ENCODE peak calls at places on chromosomes 5 and 9, in six cellular contexts. L is EL; F is stimulated activated naive CD8-positive, alpha-beta T cell treated with anti-CD3 and anti-CD28 coated beads, Interleukin-15, amount 100 ng/mL, for 72 hours; E is ascending aorta; M is fibroblast of pulmonary artery; Q is LHCN-M2. A is an unnamed sample.

GRCh38 chr5:59798862-59799667 is 94.5 kb downstream of the PDE4D start:
- DNase-seq in E (no peak), F (no peak), Q (peak; percentile 23), L (peak; percentile 47), M (peak; percentile 35), A (no peak)

GRCh38 chr5:14110196-14110595 is 32.9 kb upstream of the TRIO start:
- DNase-seq in E (no peak), Q (no peak), L (peak; percentile 17), M (peak; percentile 33), F (no peak), A (no peak)

GRCh38 chr9:110371411-110372013 is 33.8 kb upstream of the TXNDC8 start:
- DNase-seq in E (no peak), M (no peak), F (no peak), L (no peak), Q (no peak), A (no peak)

GRCh38 chr5:6837519-6838110 is 124.4 kb downstream of the TENT4A start:
- DNase-seq in F (peak; percentile 13), L (peak; percentile 10), Q (no peak), M (no peak), E (no peak), A (peak; percentile 24)

GRCh38 chr9:35774907-35775635 is 16.3 kb upstream of the NPR2 start:
- DNase-seq in M (peak; percentile 13), F (no peak), Q (no peak), E (no peak), L (no peak), A (no peak)

GRCh38 chr5:89282832-89283510 is 400.0 kb upstream of the MEF2C start:
- DNase-seq in L (peak; percentile 37), F (no peak), Q (peak; percentile 93), E (no peak), M (peak; percentile 32), A (no peak)

GRCh38 chr9:116765009-116765408 is 77.9 kb downstream of the TRIM32 start:
- DNase-seq in M (no peak), E (no peak), F (no peak), L (no peak), Q (no peak), A (no peak)

GRCh38 chr5:21238786-21239185 is 1250.8 kb upstream of the CDH18 start:
- DNase-seq in L (no peak), Q (no peak), M (peak; percentile 68), E (no peak), F (no peak), A (no peak)

GRCh38 chr5:119071573-119071874 is 637 bp downstream of the DMXL1 start:
- DNase-seq in E (no peak), L (no peak), F (no peak), Q (no peak), M (peak; percentile 10), A (no peak)

GRCh38 chr5:32522429-32523143 is 62.8 kb upstream of the SUB1 start:
- DNase-seq in M (peak; percentile 90), F (no peak), E (peak; percentile 33), Q (peak; percentile 90), L (peak; percentile 89), A (no peak)

GRCh38 chr5:80990971-80991370 is 30.8 kb downstream of the RASGRF2 start:
- DNase-seq in L (no peak), E (no peak), M (no peak), Q (no peak), F (no peak), A (no peak)

GRCh38 chr5:179612577-179613459 is 10.7 kb downstream of the HNRNPH1 start:
- DNase-seq in F (no peak), M (no peak), Q (no peak), L (peak; percentile 36), E (no peak), A (no peak)

GRCh38 chr9:70639853-70640814 is 225.7 kb upstream of the KLF9 start:
- DNase-seq in F (no peak), L (peak; percentile 57), E (no peak), M (peak; percentile 83), Q (peak; percentile 55), A (no peak)

GRCh38 chr5:32791536-32792240 is 80.6 kb downstream of the NPR3 start:
- DNase-seq in E (no peak), L (peak; percentile 67), M (peak; percentile 18), F (no peak), Q (no peak), A (no peak)

GRCh38 chr5:32677023-32677422 is 34.1 kb upstream of the NPR3 start:
- DNase-seq in L (no peak), M (no peak), F (no peak), Q (no peak), E (no peak), A (no peak)

GRCh38 chr5:532521-533242 is 8.4 kb upstream of the SLC9A3 start:
- DNase-seq in M (no peak), F (no peak), Q (no peak), L (no peak), E (no peak), A (no peak)

GRCh38 chr9:134245179-134245578 is 80.8 kb upstream of the RNU6ATAC start:
- DNase-seq in F (no peak), Q (no peak), M (no peak), L (no peak), E (no peak), A (no peak)

GRCh38 chr5:59666709-59667108 is 226.8 kb downstream of the PDE4D start:
- DNase-seq in Q (no peak), F (no peak), M (no peak), E (no peak), L (no peak), A (no peak)

GRCh38 chr5:170451764-170452365 is 52.0 kb upstream of the KCNIP1 start:
- DNase-seq in F (no peak), M (peak; percentile 78), Q (peak; percentile 51), E (no peak), L (peak; percentile 74), A (no peak)

GRCh38 chr9:78029601-78030552 is 1.7 kb downstream of the GNAQ start:
- DNase-seq in M (peak; percentile 51), Q (peak; percentile 21), L (peak; percentile 49), E (no peak), F (peak; percentile 43), A (no peak)

GRCh38 chr5:131587541-131587940 is 47.5 kb downstream of the RAPGEF6 start:
- DNase-seq in F (no peak), E (no peak), Q (peak; percentile 56), L (peak; percentile 44), M (no peak), A (no peak)

GRCh38 chr5:14040542-14040941 is 96.1 kb upstream of the DNAH5 start:
- DNase-seq in F (no peak), Q (peak; percentile 41), E (no peak), L (no peak), M (no peak), A (no peak)

GRCh38 chr9:116005267-116005666 is 148.3 kb upstream of the PAPPA start:
- DNase-seq in Q (no peak), E (no peak), L (no peak), F (no peak), M (no peak), A (no peak)

GRCh38 chr9:107119294-107119693 is 163.8 kb upstream of the RAD23B start:
- DNase-seq in Q (no peak), M (no peak), E (no peak), F (no peak), L (no peak), A (no peak)

GRCh38 chr5:8349855-8350254 is 480.9 kb downstream of the MTRR start:
- DNase-seq in L (no peak), M (no peak), Q (no peak), E (no peak), F (no peak), A (no peak)

GRCh38 chr5:55911784-55912653 is 60.9 kb downstream of the IL31RA start:
- DNase-seq in L (no peak), E (no peak), F (no peak), M (peak; percentile 56), Q (no peak), A (no peak)

GRCh38 chr9:129665814-129666511 is 516 bp downstream of the PRRX2 start:
- DNase-seq in E (no peak), L (no peak), M (no peak), F (no peak), Q (no peak), A (no peak)

GRCh38 chr5:122163151-122164069 is 34.1 kb downstream of the ZNF474 start:
- DNase-seq in F (no peak), L (peak; percentile 94), Q (peak; percentile 92), M (peak; percentile 86), E (no peak), A (no peak)

GRCh38 chr5:131814990-131815389 is 18.2 kb upstream of the FNIP1 start:
- DNase-seq in F (no peak), Q (peak; percentile 76), E (no peak), L (peak; percentile 94), M (peak; percentile 92), A (no peak)

GRCh38 chr9:88680041-88680440 is 145.1 kb downstream of the NXNL2 start:
- DNase-seq in L (no peak), E (no peak), M (peak; percentile 21), Q (no peak), F (no peak), A (no peak)

GRCh38 chr9:117782931-117783788 is 79.0 kb downstream of the TLR4 start:
- DNase-seq in F (peak; percentile 56), M (peak; percentile 73), E (no peak), Q (peak; percentile 83), L (peak; percentile 80), A (peak; percentile 7)

GRCh38 chr9:73613092-73613701 is 461.5 kb downstream of the ANXA1 start:
- DNase-seq in Q (peak; percentile 0), M (peak; percentile 71), E (no peak), L (peak; percentile 12), F (no peak), A (no peak)

GRCh38 chr9:89078860-89079259 is 87.6 kb downstream of the S1PR3 start:
- DNase-seq in L (peak; percentile 18), M (peak; percentile 95), E (no peak), Q (peak; percentile 62), F (no peak), A (no peak)

GRCh38 chr5:95532415-95532814 is 22.4 kb downstream of the SKIC3 start:
- DNase-seq in Q (no peak), F (no peak), L (no peak), M (no peak), E (no peak), A (no peak)

GRCh38 chr9:7169717-7170348 is 412.1 kb downstream of the KDM4C start:
- DNase-seq in M (peak; percentile 46), F (no peak), L (peak; percentile 6), Q (peak; percentile 26), E (no peak), A (no peak)

A was measured in GM19239.